ENCODE peak calls at places on chromosomes 2 and 18, in nine cellular contexts. P is ACHN, U is prostate gland, Z is HCEC 1CT, Y is T-helper 1 cell, N is left colon, K is left lung, V is mucosa of descending colon, O is astrocyte of the spinal cord. M is an unnamed sample.

GRCh38 chr18:48853588-48853987 is 97.2 kb downstream of the SMAD7 start:
- DNase-seq in P (no peak), U (no peak), Z (no peak), Y (no peak), N (no peak), K (no peak), V (no peak), O (no peak), M (no peak)

GRCh38 chr2:235756491-235756890 is 262.6 kb downstream of the AGAP1 start:
- DNase-seq in P (no peak), U (no peak), Z (no peak), Y (no peak), N (no peak), K (no peak), V (no peak), O (no peak), M (no peak)

GRCh38 chr2:153059338-153060052 is 341.1 kb downstream of the ARL6IP6 start:
- DNase-seq in P (peak), U (peak), Z (peak), Y (no peak), N (no peak), K (no peak), V (no peak), O (peak), M (peak)

GRCh38 chr2:156046900-156047299 is 285.6 kb downstream of the NR4A2 start:
- DNase-seq in P (no peak), U (no peak), Z (no peak), Y (no peak), N (no peak), K (no peak), V (no peak), O (no peak), M (no peak)

GRCh38 chr18:23547806-23548205 is 38.5 kb downstream of the NPC1 start:
- DNase-seq in P (peak), U (no peak), Z (peak), Y (no peak), N (no peak), K (no peak), V (no peak), O (peak), M (peak)

GRCh38 chr18:7601249-7601620 is 34.1 kb downstream of the PTPRM start:
- DNase-seq in P (no peak), U (no peak), Z (peak), Y (no peak), N (no peak), K (no peak), V (no peak), O (peak), M (peak)

GRCh38 chr2:241069821-241070281 is 32.2 kb downstream of the MTERF4 start:
- DNase-seq in P (no peak), U (no peak), Z (no peak), Y (no peak), N (no peak), K (no peak), V (no peak), O (no peak), M (no peak)

GRCh38 chr2:102318437-102318836 is 7.1 kb downstream of the IL1RL1 start:
- DNase-seq in P (no peak), U (no peak), Z (no peak), Y (no peak), N (no peak), K (no peak), V (no peak), O (no peak), M (no peak)

GRCh38 chr2:212995920-212996319 is 155.5 kb downstream of the IKZF2 start:
- DNase-seq in P (no peak), U (no peak), Z (peak), Y (no peak), N (no peak), K (no peak), V (no peak), O (peak), M (no peak)

GRCh38 chr18:70373062-70373519 is 84.2 kb downstream of the SOCS6 start:
- DNase-seq in P (no peak), U (no peak), Z (peak), Y (no peak), N (no peak), K (no peak), V (no peak), O (peak), M (peak)

GRCh38 chr18:46336278-46337205 is 232.4 kb downstream of the HAUS1 start:
- DNase-seq in P (no peak), U (no peak), Z (no peak), Y (no peak), N (no peak), K (no peak), V (no peak), O (no peak), M (no peak)